ENCODE peak calls at places on chromosomes 6 and 20, in five cellular contexts. A is ovary, Y is lower leg skin, Q is A549, G is adrenal gland. F is an unnamed sample.

GRCh38 chr6:52049252-52050050 is 38.0 kb downstream of the PKHD1 start:
- DNase-seq in Q (peak; percentile 21), A (no peak), G (no peak), Y (no peak), F (peak; percentile 19)

GRCh38 chr6:28393912-28394662 is 5.5 kb downstream of the ZSCAN12 start:
- DNase-seq in Y (no peak), A (no peak), Q (no peak), G (no peak), F (no peak)

GRCh38 chr20:26135325-26136110 is 438.9 kb upstream of the ZNF337 start:
- DNase-seq in G (no peak), A (no peak), Y (no peak), Q (no peak), F (no peak)

GRCh38 chr6:132937466-132937906 is 123.1 kb downstream of the RPS12 start:
- DNase-seq in Q (peak; percentile 46), A (peak; percentile 19), G (no peak), Y (no peak), F (peak; percentile 1)

GRCh38 chr6:138287144-138287955 is 69.1 kb upstream of the PBOV1 start:
- DNase-seq in G (peak; percentile 33), Q (peak; percentile 31), Y (no peak), A (no peak), F (no peak)

GRCh38 chr6:105015482-105015881 is 58.6 kb downstream of the LIN28B start:
- DNase-seq in Q (no peak), G (no peak), Y (no peak), A (no peak), F (no peak)

GRCh38 chr6:4358414-4359107 is 223.2 kb upstream of the ECI2 start:
- DNase-seq in A (peak; percentile 49), Q (peak; percentile 99), G (peak; percentile 99), Y (peak; percentile 96), F (peak; percentile 84)

GRCh38 chr6:81138236-81138635 is 614.2 kb downstream of the TENT5A start:
- DNase-seq in Q (no peak), Y (no peak), G (no peak), A (no peak), F (peak; percentile 5)

GRCh38 chr20:22757424-22758189 is 173.2 kb upstream of the FOXA2 start:
- DNase-seq in Q (no peak), Y (no peak), A (no peak), G (no peak), F (no peak)

GRCh38 chr6:31462964-31463940 is 34.7 kb upstream of the MICB start:
- DNase-seq in G (peak; percentile 91), A (peak; percentile 79), Y (peak; percentile 98), Q (peak; percentile 78), F (peak; percentile 66)

GRCh38 chr6:12576389-12576788 is 140.2 kb upstream of the PHACTR1 start:
- DNase-seq in Y (no peak), A (no peak), G (no peak), Q (no peak), F (no peak)

GRCh38 chr6:52958546-52959255 is 36.4 kb downstream of the GSTA4 start:
- DNase-seq in A (no peak), G (no peak), Y (no peak), Q (no peak), F (no peak)

GRCh38 chr6:123812621-123813020 is 9.0 kb downstream of the NKAIN2 start:
- DNase-seq in G (no peak), A (no peak), Y (no peak), Q (no peak), F (no peak)

GRCh38 chr20:2946988-2947961 is 74.0 kb downstream of the PTPRA start:
- DNase-seq in G (peak; percentile 24), Y (no peak), A (no peak), Q (peak; percentile 16), F (no peak)

GRCh38 chr6:5094327-5094726 is 9.2 kb downstream of the PPP1R3G start:
- DNase-seq in Y (peak; percentile 37), A (no peak), Q (no peak), G (peak; percentile 30), F (peak; percentile 48)

GRCh38 chr20:10090588-10091166 is 55.9 kb downstream of the ANKEF1 start:
- DNase-seq in Q (peak; percentile 76), A (no peak), G (peak; percentile 39), Y (no peak), F (no peak)

DNA sequence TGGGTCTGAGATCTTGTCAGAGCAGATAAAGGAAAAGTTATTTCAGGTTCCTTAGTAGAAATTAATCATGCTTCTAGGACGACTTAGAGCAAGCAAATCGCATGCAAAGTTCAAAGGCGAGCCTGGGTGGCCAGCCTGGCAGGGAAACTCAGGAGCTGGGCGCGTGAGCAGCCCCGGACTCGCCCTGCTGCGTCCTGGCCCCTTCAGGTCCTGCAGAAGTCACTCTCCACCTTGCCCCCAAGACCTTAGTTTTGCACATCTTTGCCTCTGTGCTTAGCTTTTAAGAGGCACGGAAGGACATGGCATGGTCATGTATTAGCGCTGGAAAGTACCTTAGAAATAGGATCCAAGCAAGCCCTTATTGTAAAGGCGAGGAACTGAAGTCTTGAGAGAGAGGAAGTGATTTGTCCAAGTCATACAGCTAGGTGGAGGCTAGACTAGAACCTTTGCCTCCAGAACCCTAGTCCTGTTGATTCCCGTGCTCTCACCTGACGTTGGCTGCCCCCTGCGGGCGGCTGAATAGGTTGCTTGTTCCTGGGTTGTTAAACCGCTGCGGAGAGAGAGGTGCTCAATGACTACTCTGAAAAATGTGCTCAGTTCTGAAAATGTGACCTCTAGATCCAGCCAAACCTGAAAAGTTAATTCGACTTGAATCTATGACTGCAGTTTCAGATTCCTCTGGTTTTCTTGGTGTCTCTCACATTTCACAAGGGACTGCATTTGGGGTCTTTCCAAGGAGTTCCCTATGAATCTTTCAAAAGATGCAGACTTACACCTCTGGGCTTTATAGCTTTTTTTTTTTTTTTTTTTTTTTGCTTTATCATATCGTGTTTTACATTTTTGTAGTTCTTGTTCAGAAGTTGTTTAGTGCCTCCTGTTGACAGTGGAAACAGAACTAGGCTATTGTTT is 2.7 kb downstream of the MYB start:
- DNase-seq in G (peak; percentile 32), Y (no peak), A (no peak), Q (peak; percentile 64), F (no peak)
- TF ChIP-seq POLR2A in G (no peak), Y (no peak), A (no peak), Q (no peak), F (no peak)

GRCh38 chr20:63737940-63738686 is 1.5 kb upstream of the SLC2A4RG start:
- DNase-seq in Q (no peak), G (peak; percentile 40), A (peak; percentile 64), Y (peak; percentile 85), F (no peak)

GRCh38 chr20:63740501-63741353 is 1.2 kb downstream of the SLC2A4RG start:
- DNase-seq in Q (peak; percentile 90), Y (peak; percentile 99), A (peak; percentile 99), G (peak; percentile 96), F (peak; percentile 98)

GRCh38 chr20:63740070-63740500 is 509 bp downstream of the SLC2A4RG start:
- DNase-seq in Q (no peak), Y (peak; percentile 87), A (peak; percentile 71), G (peak; percentile 29), F (peak; percentile 76)

GRCh38 chr20:63738687-63739128 is 868 bp upstream of the SLC2A4RG start:
- DNase-seq in G (peak; percentile 74), Q (no peak), A (peak; percentile 75), Y (peak; percentile 95), F (no peak)

GRCh38 chr20:63739129-63740069 is at the start of gene SLC2A4RG:
- DNase-seq in A (peak; percentile 88), Q (peak; percentile 74), Y (peak; percentile 93), G (peak; percentile 65), F (peak; percentile 97)
- TF ChIP-seq POLR2A in A (no peak), Q (peak; percentile 8), Y (no peak), G (no peak), F (no peak)

GRCh38 chr6:17015144-17015543 is 86.7 kb upstream of the STMND1 start:
- DNase-seq in Y (no peak), A (no peak), G (no peak), Q (no peak), F (peak; percentile 33)

GRCh38 chr6:17011985-17012384 is 89.9 kb upstream of the STMND1 start:
- DNase-seq in A (no peak), G (no peak), Q (no peak), Y (no peak), F (no peak)

GRCh38 chr6:17013701-17014100 is 88.1 kb upstream of the STMND1 start:
- DNase-seq in A (no peak), Q (no peak), G (no peak), Y (no peak), F (peak; percentile 33)

GRCh38 chr6:17015551-17016381 is 86.1 kb upstream of the STMND1 start:
- DNase-seq in A (no peak), G (no peak), Y (peak; percentile 88), Q (no peak), F (no peak)

GRCh38 chr6:17012421-17013225 is 89.2 kb upstream of the STMND1 start:
- DNase-seq in Y (no peak), G (no peak), Q (no peak), A (no peak), F (no peak)
- TF ChIP-seq POLR2A in Y (no peak), G (no peak), Q (no peak), A (no peak), F (no peak)

GRCh38 chr6:149716584-149716983 is 1.3 kb downstream of the LATS1 start:
- DNase-seq in G (no peak), A (no peak), Q (no peak), Y (no peak), F (no peak)

GRCh38 chr6:149719531-149719930 is 1.6 kb upstream of the LATS1 start:
- DNase-seq in Q (no peak), Y (no peak), G (no peak), A (no peak), F (no peak)

GRCh38 chr6:149717255-149717587 is 680 bp downstream of the LATS1 start:
- DNase-seq in Q (no peak), Y (no peak), G (no peak), A (no peak), F (no peak)

GRCh38 chr6:149716181-149716580 is 1.7 kb downstream of the LATS1 start:
- DNase-seq in A (no peak), Y (no peak), G (no peak), Q (no peak), F (no peak)

GRCh38 chr6:149717588-149718458 is at the start of gene LATS1:
- DNase-seq in G (peak; percentile 94), A (peak; percentile 93), Y (peak; percentile 98), Q (peak; percentile 79), F (peak; percentile 59)
- TF ChIP-seq POLR2A in G (peak; percentile 87), A (peak; percentile 77), Y (no peak), Q (peak; percentile 97), F (peak; percentile 97)

DNA sequence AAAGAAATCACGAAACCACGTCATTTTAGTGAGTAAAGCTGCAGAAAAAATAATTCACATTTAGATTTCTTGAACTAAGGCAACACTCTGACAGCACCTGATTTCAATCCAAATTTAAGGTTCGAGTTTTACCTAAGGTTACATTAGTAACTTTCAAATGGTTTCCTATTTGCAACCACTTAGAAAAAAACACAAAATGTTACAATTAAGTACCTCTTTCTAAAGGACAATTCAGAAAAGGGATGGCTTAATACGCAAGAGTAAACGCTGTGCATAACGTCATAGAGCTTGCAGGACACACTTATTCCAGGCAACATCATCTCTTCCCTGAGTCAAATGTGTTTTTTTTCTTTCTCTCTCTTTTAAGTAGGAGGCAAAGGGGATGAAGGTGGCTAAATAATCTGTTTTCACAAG is 86.1 kb downstream of the SESN1 start:
- DNase-seq in G (no peak), Y (no peak), Q (no peak), A (no peak), F (no peak)
- TF ChIP-seq POLR2A in G (no peak), Y (no peak), Q (no peak), A (no peak), F (no peak)

GRCh38 chr6:89352329-89353117 is at the start of gene UBE2J1:
- DNase-seq in A (peak; percentile 91), Q (peak; percentile 86), Y (peak; percentile 98), G (peak; percentile 95), F (peak; percentile 79)
- TF ChIP-seq POLR2A in A (peak; percentile 80), Q (peak; percentile 59), Y (no peak), G (peak; percentile 91), F (peak; percentile 91)

F was measured in H54.